ENCODE peak calls at places on chromosome 20, in ten cellular contexts. F, D, B, H, Y, P, J, W, M and A are unnamed samples.

GRCh38 chr20:50107796-50108331 is 5.1 kb downstream of the UBE2V1 start:
- DNase-seq in F (no peak), D (no peak), B (no peak), H (no peak), Y (no peak), P (no peak), J (no peak), W (no peak), M (no peak), A (no peak)

GRCh38 chr20:46058656-46059281 is 29.8 kb downstream of the SLC12A5 start:
- DNase-seq in F (no peak), D (no peak), B (no peak), H (no peak), Y (no peak), P (no peak), J (no peak), W (peak), M (no peak), A (no peak)

GRCh38 chr20:35661013-35661412 is 3.7 kb downstream of the CPNE1 start:
- DNase-seq in F (peak), D (no peak), B (no peak), H (no peak), Y (no peak), P (no peak), J (no peak), W (no peak), M (no peak), A (no peak)

GRCh38 chr20:36606171-36607116 is 865 bp downstream of the RAB5IF start:
- DNase-seq in F (no peak), D (peak), B (no peak), H (no peak), Y (peak), P (peak), J (peak), W (no peak), M (no peak), A (no peak)

GRCh38 chr20:12528591-12529041 is 480.2 kb upstream of the SPTLC3 start:
- DNase-seq in F (no peak), D (no peak), B (no peak), H (no peak), Y (no peak), P (no peak), J (no peak), W (no peak), M (no peak), A (no peak)

GRCh38 chr20:50303573-50304500 is 113.2 kb downstream of the CEBPB start:
- DNase-seq in F (no peak), D (peak), B (no peak), H (peak), Y (peak), P (peak), J (peak), W (peak), M (peak), A (peak)

GRCh38 chr20:18164356-18164755 is 26.7 kb downstream of the KAT14 start:
- DNase-seq in F (no peak), D (no peak), B (no peak), H (no peak), Y (no peak), P (no peak), J (no peak), W (no peak), M (no peak), A (no peak)

GRCh38 chr20:14948416-14948815 is 611.0 kb upstream of the FLRT3 start:
- DNase-seq in F (no peak), D (no peak), B (no peak), H (no peak), Y (no peak), P (no peak), J (no peak), W (no peak), M (no peak), A (no peak)

GRCh38 chr20:56859751-56860366 is 230.8 kb downstream of the TFAP2C start:
- DNase-seq in F (no peak), D (no peak), B (no peak), H (no peak), Y (no peak), P (no peak), J (no peak), W (no peak), M (no peak), A (no peak)

GRCh38 chr20:63617092-63617875 is 9.6 kb downstream of the GMEB2 start:
- DNase-seq in F (no peak), D (no peak), B (no peak), H (no peak), Y (no peak), P (no peak), J (no peak), W (no peak), M (no peak), A (no peak)

GRCh38 chr20:11235058-11235457 is 561.3 kb upstream of the JAG1 start:
- DNase-seq in F (no peak), D (no peak), B (peak), H (no peak), Y (no peak), P (no peak), J (no peak), W (peak), M (no peak), A (peak)

GRCh38 chr20:48910360-48910781 is 11.1 kb upstream of the ARFGEF2 start:
- DNase-seq in F (no peak), D (no peak), B (no peak), H (no peak), Y (no peak), P (no peak), J (no peak), W (no peak), M (no peak), A (no peak)

GRCh38 chr20:22509090-22509938 is 75.1 kb downstream of the FOXA2 start:
- DNase-seq in F (no peak), D (no peak), B (no peak), H (no peak), Y (no peak), P (no peak), J (no peak), W (no peak), M (no peak), A (no peak)

GRCh38 chr20:35773154-35773751 is 1.4 kb downstream of the PHF20 start:
- DNase-seq in F (no peak), D (no peak), B (no peak), H (peak), Y (peak), P (peak), J (peak), W (no peak), M (no peak), A (no peak)

GRCh38 chr20:3406481-3407425 is 716 bp downstream of the DNAAF9 start:
- DNase-seq in F (no peak), D (peak), B (no peak), H (peak), Y (peak), P (peak), J (no peak), W (peak), M (no peak), A (peak)

GRCh38 chr20:35630636-35631035 is 15.0 kb downstream of the SPAG4 start:
- DNase-seq in F (no peak), D (no peak), B (no peak), H (no peak), Y (no peak), P (no peak), J (no peak), W (no peak), M (no peak), A (no peak)

GRCh38 chr20:31608256-31608980 is 3.3 kb downstream of the ID1 start:
- DNase-seq in F (peak), D (peak), B (peak), H (peak), Y (peak), P (peak), J (peak), W (no peak), M (peak), A (peak)

GRCh38 chr20:5658897-5659296 is 91.3 kb upstream of the SHLD1 start:
- DNase-seq in F (no peak), D (no peak), B (peak), H (peak), Y (peak), P (peak), J (peak), W (peak), M (peak), A (peak)

GRCh38 chr20:2599265-2600060 is 53.0 kb upstream of the NOP56 start:
- DNase-seq in F (no peak), D (no peak), B (no peak), H (no peak), Y (no peak), P (no peak), J (no peak), W (peak), M (no peak), A (no peak)

GRCh38 chr20:46308258-46309157 is at the start of gene CDH22:
- DNase-seq in F (peak), D (no peak), B (no peak), H (no peak), Y (peak), P (peak), J (no peak), W (peak), M (no peak), A (no peak)

GRCh38 chr20:43926287-43926686 is 11.6 kb downstream of the TOX2 start:
- DNase-seq in F (no peak), D (no peak), B (no peak), H (no peak), Y (no peak), P (no peak), J (no peak), W (no peak), M (no peak), A (no peak)

GRCh38 chr20:2387180-2387577 is 6.5 kb downstream of the TGM6 start:
- DNase-seq in F (peak), D (no peak), B (no peak), H (no peak), Y (no peak), P (no peak), J (no peak), W (no peak), M (peak), A (no peak)

GRCh38 chr20:10505320-10506226 is 70.5 kb downstream of the SLX4IP start:
- DNase-seq in F (no peak), D (no peak), B (no peak), H (no peak), Y (no peak), P (peak), J (peak), W (peak), M (no peak), A (no peak)

GRCh38 chr20:37505263-37506165 is 15.5 kb upstream of the NNAT start:
- DNase-seq in F (no peak), D (no peak), B (no peak), H (no peak), Y (no peak), P (no peak), J (no peak), W (no peak), M (no peak), A (no peak)

GRCh38 chr20:50790651-50791277 is 4.1 kb upstream of the BCAS4 start:
- DNase-seq in F (peak), D (peak), B (peak), H (peak), Y (peak), P (peak), J (peak), W (peak), M (peak), A (peak)

GRCh38 chr20:49543071-49543857 is 24.7 kb downstream of the PTGIS start:
- DNase-seq in F (no peak), D (no peak), B (no peak), H (no peak), Y (no peak), P (no peak), J (no peak), W (no peak), M (no peak), A (no peak)

GRCh38 chr20:20010639-20011500 is 6.3 kb upstream of the NAA20 start:
- DNase-seq in F (no peak), D (no peak), B (peak), H (no peak), Y (no peak), P (no peak), J (no peak), W (peak), M (no peak), A (peak)

GRCh38 chr20:36604952-36605308 is 649 bp upstream of the RAB5IF start:
- DNase-seq in F (peak), D (peak), B (no peak), H (peak), Y (peak), P (peak), J (no peak), W (no peak), M (peak), A (no peak)

GRCh38 chr20:29410805-29411457 is 1846.5 kb upstream of the DEFB115 start:
- DNase-seq in F (no peak), D (no peak), B (no peak), H (no peak), Y (no peak), P (no peak), J (no peak), W (no peak), M (no peak), A (no peak)

GRCh38 chr20:13744403-13744802 is 40.3 kb downstream of the ESF1 start:
- DNase-seq in F (no peak), D (no peak), B (no peak), H (no peak), Y (no peak), P (no peak), J (no peak), W (no peak), M (no peak), A (no peak)

GRCh38 chr20:16819483-16819882 is 71.3 kb downstream of the OTOR start:
- DNase-seq in F (no peak), D (no peak), B (no peak), H (no peak), Y (no peak), P (no peak), J (no peak), W (no peak), M (no peak), A (no peak)

GRCh38 chr20:48659888-48660287 is 167.9 kb downstream of the PREX1 start:
- DNase-seq in F (no peak), D (no peak), B (no peak), H (no peak), Y (peak), P (no peak), J (no peak), W (peak), M (peak), A (no peak)

GRCh38 chr20:45359069-45359405 is 3.9 kb upstream of the SYS1 start:
- DNase-seq in F (no peak), D (peak), B (peak), H (no peak), Y (peak), P (peak), J (peak), W (peak), M (peak), A (no peak)

GRCh38 chr20:21228511-21228910 is 74.6 kb upstream of the XRN2 start:
- DNase-seq in F (no peak), D (no peak), B (no peak), H (no peak), Y (no peak), P (no peak), J (no peak), W (no peak), M (no peak), A (no peak)

GRCh38 chr20:43977252-43977651 is 62.6 kb downstream of the TOX2 start:
- DNase-seq in F (no peak), D (no peak), B (no peak), H (no peak), Y (no peak), P (no peak), J (no peak), W (no peak), M (no peak), A (peak)

GRCh38 chr20:42181064-42181463 is 562.9 kb upstream of the CHD6 start:
- DNase-seq in F (no peak), D (no peak), B (no peak), H (no peak), Y (no peak), P (no peak), J (no peak), W (no peak), M (no peak), A (no peak)

GRCh38 chr20:47438464-47439381 is 63.0 kb upstream of the NCOA3 start:
- DNase-seq in F (peak), D (no peak), B (no peak), H (peak), Y (no peak), P (no peak), J (peak), W (no peak), M (no peak), A (no peak)

GRCh38 chr20:60092729-60093128 is 134.5 kb downstream of the CDH26 start:
- DNase-seq in F (no peak), D (no peak), B (no peak), H (no peak), Y (no peak), P (no peak), J (no peak), W (no peak), M (no peak), A (no peak)

GRCh38 chr20:60087563-60088105 is 129.4 kb downstream of the CDH26 start:
- DNase-seq in F (no peak), D (no peak), B (no peak), H (no peak), Y (no peak), P (no peak), J (no peak), W (no peak), M (no peak), A (no peak)

GRCh38 chr20:60095456-60095855 is 137.2 kb downstream of the CDH26 start:
- DNase-seq in F (no peak), D (no peak), B (no peak), H (no peak), Y (no peak), P (no peak), J (no peak), W (no peak), M (no peak), A (no peak)

GRCh38 chr20:60088236-60088635 is 130.0 kb downstream of the CDH26 start:
- DNase-seq in F (no peak), D (no peak), B (no peak), H (no peak), Y (no peak), P (no peak), J (no peak), W (no peak), M (no peak), A (no peak)

GRCh38 chr20:60091284-60091683 is 133.1 kb downstream of the CDH26 start:
- DNase-seq in F (no peak), D (no peak), B (no peak), H (no peak), Y (no peak), P (no peak), J (no peak), W (no peak), M (no peak), A (no peak)
- H3K4me3 ChIP-seq in F (no peak), D (no peak), B (no peak), H (no peak), Y (no peak), P (no peak), J (no peak), W (no peak), M (no peak), A (no peak)

DNA sequence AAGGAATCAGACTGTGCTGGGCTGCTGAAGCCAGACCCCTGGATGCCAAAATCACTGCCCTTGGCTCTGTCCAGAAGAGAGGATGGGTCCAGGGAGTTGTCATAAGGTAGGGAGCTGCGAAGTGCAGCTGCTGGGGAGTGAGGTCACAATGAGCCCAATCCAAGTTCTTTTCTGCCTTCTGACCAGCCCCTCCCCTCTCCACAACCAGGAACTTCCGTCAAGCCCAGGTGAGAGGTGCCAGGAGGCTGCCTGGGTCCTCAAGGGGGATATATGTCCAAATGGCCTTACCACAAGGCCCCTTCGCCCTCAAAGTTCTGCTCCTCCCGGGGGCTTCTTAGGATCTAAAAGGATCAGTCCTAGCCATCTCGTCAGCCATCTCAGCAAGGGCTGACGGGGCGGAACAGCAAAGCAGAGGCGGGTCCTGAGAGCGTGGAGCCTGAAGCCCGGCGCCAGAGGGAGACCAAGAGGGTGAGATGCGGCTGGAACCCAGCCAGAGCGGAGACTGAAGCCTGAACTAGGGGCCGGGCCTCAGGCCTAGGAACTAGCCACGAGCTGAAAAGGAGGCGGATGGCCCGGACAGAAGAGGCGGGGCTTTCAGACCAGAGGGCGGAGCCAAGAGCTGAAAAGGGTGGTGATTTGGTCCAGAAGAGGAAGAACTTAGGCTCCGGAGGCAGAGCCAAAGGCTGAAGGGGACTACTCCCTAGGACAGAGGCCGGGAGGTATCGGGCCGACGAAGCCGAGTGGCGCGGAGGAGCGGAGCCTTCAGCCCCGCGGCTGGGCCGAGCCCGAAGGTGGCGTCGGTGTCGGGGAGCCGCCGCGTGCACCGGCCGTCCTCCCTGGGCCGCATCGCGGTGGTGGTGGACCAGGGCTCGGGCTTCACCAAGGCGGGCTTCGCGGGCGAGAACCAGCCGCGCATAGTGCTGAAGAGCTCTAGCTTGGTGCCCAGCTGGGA is at the start of gene ACTL10:
- DNase-seq in F (no peak), D (peak), B (peak), H (peak), Y (peak), P (peak), J (peak), W (peak), M (peak), A (peak)
- H3K4me3 ChIP-seq in F (no peak), D (peak), B (peak), H (peak), Y (peak), P (no peak), J (peak), W (peak), M (peak), A (peak)

GRCh38 chr20:24470782-24471582 is 1.6 kb downstream of the SYNDIG1 start:
- DNase-seq in F (no peak), D (peak), B (no peak), H (no peak), Y (no peak), P (no peak), J (no peak), W (no peak), M (no peak), A (no peak)
- H3K4me3 ChIP-seq in F (no peak), D (peak), B (peak), H (no peak), Y (peak), P (no peak), J (no peak), W (peak), M (peak), A (peak)

GRCh38 chr20:62061851-62062418 is 3.7 kb downstream of the TAF4 start:
- DNase-seq in F (no peak), D (no peak), B (no peak), H (peak), Y (no peak), P (no peak), J (no peak), W (no peak), M (no peak), A (no peak)
- H3K4me3 ChIP-seq in F (no peak), D (no peak), B (no peak), H (no peak), Y (no peak), P (no peak), J (no peak), W (no peak), M (no peak), A (no peak)

DNA sequence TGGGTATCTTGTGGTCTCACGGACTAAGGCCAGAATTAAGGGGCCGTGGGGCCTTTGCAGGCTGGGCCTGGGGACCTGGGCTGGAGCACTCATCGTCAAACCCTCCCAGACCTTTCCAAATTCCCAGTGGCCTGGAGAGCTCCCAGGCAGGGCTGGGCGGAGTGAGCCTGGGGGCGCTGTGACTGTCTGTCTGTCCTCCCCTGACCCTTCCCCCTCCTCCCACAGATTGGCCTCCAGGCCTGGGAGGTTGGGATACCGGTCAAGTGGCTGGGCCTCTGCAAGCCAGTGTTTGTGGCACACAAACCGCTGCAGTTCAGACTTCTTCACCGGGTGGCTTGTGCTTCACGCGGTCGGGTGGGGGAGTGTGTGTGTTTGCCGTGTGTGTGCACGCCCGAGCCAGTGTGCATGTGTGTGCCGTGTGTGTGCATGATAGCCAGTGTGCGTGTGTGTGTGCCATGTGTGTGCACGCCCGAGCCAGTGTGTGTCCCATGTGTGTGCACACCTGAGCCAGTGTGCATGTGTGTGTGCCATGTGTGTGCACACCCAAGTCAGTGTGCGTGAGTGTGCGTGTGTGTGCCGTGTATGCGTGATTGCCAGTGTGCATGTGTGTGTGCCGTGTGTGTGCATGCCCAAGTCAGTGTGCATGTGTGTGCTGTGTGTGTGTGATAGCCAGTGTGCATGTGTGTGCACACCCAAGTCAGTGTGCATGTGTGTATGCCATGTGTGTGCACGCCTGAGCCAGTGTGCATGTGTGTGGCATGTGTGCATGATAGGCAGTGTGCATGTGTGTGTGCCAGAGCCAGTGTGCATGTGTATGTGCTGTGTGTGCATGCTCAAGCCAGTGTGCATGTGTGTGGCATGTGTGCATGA is 6.3 kb downstream of the RBBP8NL start:
- DNase-seq in F (no peak), D (no peak), B (no peak), H (no peak), Y (no peak), P (no peak), J (no peak), W (no peak), M (no peak), A (no peak)
- H3K4me3 ChIP-seq in F (no peak), D (no peak), B (no peak), H (no peak), Y (no peak), P (no peak), J (no peak), W (no peak), M (no peak), A (no peak)